ENCODE peak calls at places on chromosome 9, in five cellular contexts. H is HCT116, A is mammary epithelial cell, J is IMR-90, O is GM23248. D is an unnamed sample.

GRCh38 chr9:124839612-124840299 is 13.5 kb upstream of the WDR38 start:
- DNase-seq in H (peak; percentile 33), A (no peak), J (peak; percentile 30), O (peak; percentile 42), D (peak; percentile 24)

GRCh38 chr9:95726756-95727155 is 148.7 kb upstream of the ERCC6L2 start:
- DNase-seq in H (peak; percentile 26), A (peak; percentile 14), J (peak; percentile 59), O (peak; percentile 66), D (no peak)

GRCh38 chr9:31140316-31140715 is 1244.1 kb upstream of the ACO1 start:
- DNase-seq in H (peak; percentile 12), A (peak; percentile 68), J (no peak), O (peak; percentile 50), D (no peak)

GRCh38 chr9:83116026-83116425 is 53.1 kb upstream of the RASEF start:
- DNase-seq in H (no peak), A (no peak), J (no peak), O (no peak), D (no peak)

GRCh38 chr9:96418920-96419690 is 935 bp upstream of the ZNF367 start:
- DNase-seq in H (no peak), A (peak; percentile 68), J (peak; percentile 13), O (peak; percentile 78), D (peak; percentile 86)

GRCh38 chr9:20948703-20949102 is 82.7 kb downstream of the HACD4 start:
- DNase-seq in H (no peak), A (no peak), J (no peak), O (no peak), D (no peak)

GRCh38 chr9:131807131-131807990 is 67.5 kb upstream of the RAPGEF1 start:
- DNase-seq in H (no peak), A (no peak), J (no peak), O (no peak), D (no peak)

GRCh38 chr9:71105192-71105591 is 16.2 kb downstream of the TRPM3 start:
- DNase-seq in H (no peak), A (no peak), J (no peak), O (no peak), D (no peak)

GRCh38 chr9:14318934-14319513 is 5.1 kb upstream of the NFIB start:
- DNase-seq in H (no peak), A (no peak), J (no peak), O (no peak), D (no peak)

GRCh38 chr9:107274953-107275422 is 8.1 kb upstream of the RAD23B start:
- DNase-seq in H (peak; percentile 46), A (peak; percentile 99), J (peak; percentile 99), O (peak; percentile 99), D (peak; percentile 71)

GRCh38 chr9:29208670-29209069 is 1635.4 kb upstream of the C9orf72 start:
- DNase-seq in H (no peak), A (no peak), J (no peak), O (no peak), D (no peak)

GRCh38 chr9:116952434-116952805 is 265.3 kb downstream of the TRIM32 start:
- DNase-seq in H (no peak), A (peak; percentile 85), J (no peak), O (no peak), D (peak; percentile 53)

GRCh38 chr9:121298689-121299112 is 30.7 kb downstream of the GSN start:
- DNase-seq in H (no peak), A (no peak), J (no peak), O (peak; percentile 31), D (no peak)

GRCh38 chr9:27943544-27943943 is 370.3 kb upstream of the C9orf72 start:
- DNase-seq in H (no peak), A (no peak), J (no peak), O (no peak), D (no peak)

GRCh38 chr9:14806941-14807340 is 84.4 kb upstream of the CER1 start:
- DNase-seq in H (no peak), A (peak; percentile 50), J (no peak), O (peak; percentile 14), D (no peak)

GRCh38 chr9:97511762-97512429 is 10.4 kb downstream of the TMOD1 start:
- DNase-seq in H (no peak), A (peak; percentile 44), J (no peak), O (no peak), D (peak; percentile 47)

GRCh38 chr9:97512966-97513560 is 11.6 kb downstream of the TMOD1 start:
- DNase-seq in H (no peak), A (no peak), J (no peak), O (no peak), D (no peak)

GRCh38 chr9:97516111-97516510 is 14.6 kb downstream of the TMOD1 start:
- DNase-seq in H (no peak), A (no peak), J (no peak), O (no peak), D (no peak)

GRCh38 chr9:97515662-97516061 is 14.2 kb downstream of the TMOD1 start:
- DNase-seq in H (no peak), A (no peak), J (no peak), O (no peak), D (no peak)

DNA sequence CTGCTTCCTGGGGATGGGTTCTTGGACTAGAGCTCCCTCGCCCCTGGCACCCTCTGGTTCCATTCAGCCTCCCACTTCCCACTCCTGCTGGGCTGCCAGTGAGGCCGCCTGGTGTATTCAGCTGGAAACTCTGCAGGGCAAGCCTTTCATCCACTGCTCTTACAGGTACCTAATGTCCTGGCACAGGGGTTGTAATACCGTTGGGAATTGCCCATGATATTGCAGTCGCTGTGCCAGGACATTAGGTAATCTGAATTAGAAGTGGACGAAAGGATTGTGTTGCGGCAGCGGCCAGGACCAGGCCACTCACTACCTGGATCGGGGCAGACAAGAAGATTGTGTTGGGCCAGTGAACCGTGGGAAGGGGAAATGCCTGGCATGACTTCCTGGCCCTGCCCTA is 13.1 kb downstream of the TMOD1 start:
- DNase-seq in H (no peak), A (no peak), J (no peak), O (no peak), D (no peak)
- H3K4me3 ChIP-seq in H (no peak overlapping the region), A (no peak overlapping the region), J (no peak overlapping the region), O (no peak overlapping the region), D (no peak overlapping the region)

DNA sequence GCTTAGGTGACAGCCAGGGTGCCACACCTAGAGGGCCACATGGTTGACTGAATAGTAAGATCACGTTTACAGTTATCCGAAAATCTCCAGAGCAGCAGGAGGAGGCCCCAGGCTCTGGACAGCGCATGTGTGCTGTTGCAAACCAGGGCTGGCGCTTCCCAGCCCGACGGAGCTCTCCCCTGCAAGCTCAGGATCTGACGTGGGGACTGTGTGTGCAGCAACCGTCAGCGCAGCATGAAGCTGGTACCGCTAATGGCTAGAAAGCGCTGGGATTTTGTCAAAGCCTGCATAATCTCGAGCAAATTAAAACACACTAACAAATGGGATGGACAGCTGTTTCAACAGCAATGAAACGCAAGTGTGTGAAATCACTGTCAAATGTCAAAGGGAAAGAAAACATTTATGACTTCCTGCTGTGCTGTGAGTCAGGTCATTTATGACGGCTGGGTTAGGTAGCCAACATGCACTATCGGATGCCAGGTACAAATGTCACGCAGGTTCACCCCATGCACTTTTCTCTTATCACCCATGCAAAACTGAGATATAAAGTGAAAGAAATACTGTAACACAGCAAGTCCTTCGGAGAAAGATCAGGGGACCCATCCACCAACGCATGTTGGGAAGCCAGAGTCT is 7.5 kb downstream of the SURF4 start:
- DNase-seq in H (no peak), A (no peak), J (no peak), O (peak; percentile 40), D (no peak)
- H3K36me3 ChIP-seq in H (peaks cover 57% of the 10 kb centered on the region), A (peaks cover 49% of the 10 kb centered on the region), J (peaks cover 85% of the 10 kb centered on the region), O (peaks cover 44% of the 10 kb centered on the region), D (peaks cover 91% of the 10 kb centered on the region)

DNA sequence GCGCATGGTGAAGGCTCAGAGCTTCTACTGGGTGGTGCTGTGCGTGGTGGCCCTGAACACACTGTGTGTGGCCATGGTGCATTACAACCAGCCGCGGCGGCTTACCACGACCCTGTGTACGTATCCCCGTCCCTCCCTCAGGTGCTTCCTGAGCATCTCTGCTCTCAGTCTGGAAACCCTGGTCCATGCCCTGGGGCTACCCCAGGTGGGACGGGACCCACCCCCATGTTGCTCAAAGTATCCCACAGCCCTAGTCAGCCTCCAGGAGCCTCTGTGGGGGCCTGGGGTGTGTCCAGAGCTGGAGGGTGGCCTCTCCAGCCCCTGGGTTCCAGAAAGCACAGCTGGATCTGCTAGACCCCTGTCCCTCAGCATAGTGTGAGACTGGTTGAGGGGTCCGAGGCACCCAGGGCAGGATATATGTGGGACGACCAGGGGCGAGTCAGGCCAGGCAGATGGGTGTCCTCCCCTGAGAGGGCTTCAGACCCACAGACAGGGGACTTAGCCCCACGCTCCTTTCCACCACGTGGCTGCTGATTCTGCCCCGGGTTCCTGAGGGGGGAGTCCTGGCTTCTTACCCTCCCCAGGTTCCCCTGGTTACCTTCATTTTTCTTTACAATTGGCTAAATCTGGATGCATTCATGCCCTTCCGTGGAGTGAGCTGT is 94.0 kb downstream of the CACNA1B start:
- DNase-seq in H (no peak), A (no peak), J (no peak), O (no peak), D (no peak)
- H3K9me3 ChIP-seq in H (no peaks in the 10 kb centered on the region), A (peaks cover 24% of the 10 kb centered on the region), J (peaks cover 70% of the 10 kb centered on the region), O (no peaks in the 10 kb centered on the region), D (no peaks in the 10 kb centered on the region)

DNA sequence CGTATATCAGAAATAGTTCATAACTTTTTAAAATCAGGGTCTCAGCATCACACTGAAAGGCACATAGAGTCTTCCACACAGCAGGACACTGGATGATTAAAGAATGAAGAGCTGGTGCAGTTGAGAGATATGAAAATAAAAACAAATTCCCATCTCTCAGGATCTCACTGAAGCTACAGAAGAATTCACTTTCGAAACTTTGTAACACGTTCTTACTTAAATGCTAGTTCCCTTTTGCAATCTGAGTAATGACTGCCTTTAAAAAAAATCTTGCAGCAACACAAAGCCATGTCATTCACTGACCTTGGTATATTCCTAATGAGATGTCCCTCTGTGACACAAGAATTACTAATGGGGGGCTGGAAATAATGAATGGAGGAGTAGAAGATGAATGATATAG is 201.9 kb downstream of the GLIS3 start:
- DNase-seq in H (no peak), A (no peak), J (no peak), O (peak; percentile 40), D (no peak)
- H3K4me3 ChIP-seq in H (no peak overlapping the region), A (no peak overlapping the region), J (no peak overlapping the region), O (no peak overlapping the region), D (no peak overlapping the region)

D was measured in MG63.